ENCODE peak calls at places on chromosomes 7 and 10, in ten cellular contexts. L, S, B, A, X, M, D, K, Z and T are unnamed samples.

GRCh38 chr10:60937784-60938654 is 6.0 kb downstream of the RHOBTB1 start:
- DNase-seq in L (peak; percentile 78), S (peak; percentile 70), B (no peak), A (no peak), X (no peak), M (no peak), D (peak; percentile 53), K (no peak), Z (no peak), T (peak; percentile 67)

GRCh38 chr7:91082038-91082437 is 182.2 kb upstream of the FZD1 start:
- DNase-seq in L (peak; percentile 87), S (no peak), B (no peak), A (no peak), X (no peak), M (no peak), D (no peak), K (no peak), Z (no peak), T (peak; percentile 90)

GRCh38 chr10:87578799-87579401 is 74.2 kb downstream of the MINPP1 start:
- DNase-seq in L (no peak), S (peak; percentile 35), B (no peak), A (no peak), X (no peak), M (no peak), D (peak; percentile 29), K (peak; percentile 7), Z (no peak), T (peak; percentile 65)

GRCh38 chr7:119664601-119665000 is 608.4 kb upstream of the KCND2 start:
- DNase-seq in L (peak; percentile 79), S (peak; percentile 68), B (no peak), A (no peak), X (no peak), M (no peak), D (peak; percentile 22), K (no peak), Z (no peak), T (peak; percentile 66)

GRCh38 chr7:132488634-132489302 is 87.5 kb downstream of the PLXNA4 start:
- DNase-seq in L (peak; percentile 29), S (no peak), B (peak; percentile 16), A (peak; percentile 31), X (no peak), M (no peak), D (no peak), K (no peak), Z (no peak), T (peak; percentile 25)

GRCh38 chr10:47175181-47176080 is 124.6 kb upstream of the GDF10 start:
- DNase-seq in L (no peak), S (no peak), B (no peak), A (no peak), X (no peak), M (no peak), D (no peak), K (peak; percentile 80), Z (no peak), T (no peak)

GRCh38 chr10:5611899-5612680 is 54.3 kb downstream of the ASB13 start:
- DNase-seq in L (no peak), S (no peak), B (peak; percentile 65), A (no peak), X (no peak), M (no peak), D (no peak), K (no peak), Z (no peak), T (no peak)

GRCh38 chr10:117615649-117616048 is 73.1 kb downstream of the EMX2 start:
- DNase-seq in L (no peak), S (no peak), B (no peak), A (no peak), X (no peak), M (no peak), D (no peak), K (no peak), Z (no peak), T (no peak)

GRCh38 chr7:154598405-154598804 is 404.5 kb downstream of the PAXIP1 start:
- DNase-seq in L (no peak), S (no peak), B (no peak), A (no peak), X (no peak), M (no peak), D (no peak), K (no peak), Z (no peak), T (no peak)

GRCh38 chr7:93890041-93890463 is 501 bp downstream of the TFPI2 start:
- DNase-seq in L (peak; percentile 62), S (peak; percentile 46), B (no peak), A (no peak), X (no peak), M (no peak), D (peak; percentile 79), K (peak; percentile 67), Z (no peak), T (peak; percentile 70)

GRCh38 chr7:83835424-83835823 is 186.5 kb upstream of the SEMA3E start:
- DNase-seq in L (peak; percentile 23), S (no peak), B (no peak), A (no peak), X (no peak), M (no peak), D (no peak), K (no peak), Z (no peak), T (peak; percentile 24)

DNA sequence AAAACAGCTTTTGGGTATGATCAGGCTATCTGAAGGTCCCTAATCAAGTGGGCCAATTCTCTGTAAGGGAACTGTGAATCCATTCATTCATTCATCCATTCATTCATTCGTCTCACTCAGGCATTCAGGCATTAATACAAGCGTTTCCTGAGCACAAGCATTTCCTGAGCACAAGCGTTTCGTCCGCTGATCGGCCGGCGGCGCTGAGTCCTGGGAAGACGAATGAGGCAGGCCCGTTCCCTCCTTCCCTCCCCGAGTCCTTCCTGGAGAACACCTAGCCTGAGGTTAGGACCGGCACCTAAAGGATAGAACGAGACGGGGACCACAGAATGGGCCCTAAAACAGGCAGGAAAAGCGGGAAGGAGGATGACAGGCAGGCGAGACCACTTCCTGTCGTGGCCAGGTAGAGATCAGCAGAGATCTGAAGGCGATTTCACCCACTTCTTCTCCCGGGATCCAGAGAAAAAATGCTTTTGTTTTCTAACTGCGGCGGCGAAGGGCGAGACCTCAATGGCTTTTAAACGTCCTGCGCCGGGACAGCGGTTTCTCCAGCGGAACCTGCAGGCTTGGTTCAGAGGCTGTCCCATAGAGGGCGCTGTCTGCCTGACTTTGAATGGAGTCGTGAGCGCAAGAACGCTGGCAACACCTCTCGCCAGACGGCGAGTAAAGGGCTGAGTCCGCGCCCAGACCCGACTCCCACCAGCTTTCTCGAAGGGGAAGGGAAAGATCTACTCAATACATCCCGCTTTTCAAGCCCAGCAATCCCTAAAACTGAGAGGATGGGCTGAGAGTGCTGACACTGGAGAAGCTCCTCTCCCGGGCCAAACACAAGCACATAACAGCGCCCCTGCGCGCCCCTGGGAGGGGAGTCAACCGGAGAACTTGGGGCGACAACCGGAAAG is 2.9 kb upstream of the HMX3 start:
- DNase-seq in L (peak; percentile 50), S (peak; percentile 60), B (peak; percentile 62), A (peak; percentile 90), X (peak; percentile 70), M (peak; percentile 68), D (peak; percentile 88), K (peak; percentile 96), Z (peak; percentile 88), T (peak; percentile 87)
- H3K4me3 ChIP-seq in L (peak overlapping the region; percentile 32), S (peak overlapping the region; percentile 9), B (no peak overlapping the region), A (no peak overlapping the region), X (no peak overlapping the region), M (peak overlapping the region; percentile 15), D (peak overlapping the region; percentile 38), K (peak overlapping the region; percentile 45), Z (no peak overlapping the region), T (peak overlapping the region; percentile 50)

DNA sequence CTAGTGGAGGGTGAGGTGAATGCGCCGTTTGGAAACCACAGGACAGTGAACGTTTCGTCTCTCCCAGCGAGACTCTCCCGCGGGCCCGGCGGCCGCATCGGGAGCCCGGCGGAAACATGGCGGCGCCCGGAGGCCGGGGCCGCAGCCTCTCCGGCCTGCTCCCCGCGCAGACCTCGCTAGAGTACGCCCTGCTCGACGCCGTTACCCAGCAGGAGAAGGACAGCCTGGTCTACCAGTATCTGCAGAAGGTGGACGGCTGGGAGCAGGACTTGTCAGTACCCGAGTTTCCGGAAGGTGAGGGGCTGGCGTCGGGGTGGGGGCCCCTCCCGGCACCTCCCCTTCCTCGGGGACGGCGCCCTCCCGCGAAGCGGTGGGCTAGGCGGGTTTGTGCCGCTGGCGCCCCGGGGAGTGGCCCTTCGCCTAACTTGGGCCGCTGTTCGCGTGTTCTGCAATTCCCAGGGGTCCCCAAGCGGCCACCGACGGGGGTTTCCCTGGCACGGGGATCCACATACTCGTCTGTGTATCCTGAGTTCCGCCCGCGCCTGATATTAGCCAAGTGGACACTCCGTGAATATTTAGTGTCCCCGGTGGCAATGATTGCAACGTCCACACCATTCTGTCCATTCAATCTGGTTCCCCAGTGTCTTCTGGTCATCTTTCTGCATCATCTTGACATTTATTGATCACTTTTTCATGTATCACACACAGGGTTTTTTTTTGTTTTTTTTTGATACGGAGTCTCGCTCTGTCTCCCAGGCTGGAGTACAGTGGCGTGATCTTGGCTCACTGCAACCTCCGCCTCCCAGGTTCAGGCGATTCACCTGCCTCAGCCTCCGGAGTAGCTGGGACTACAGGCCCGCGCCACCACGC is 531 bp downstream of the NHLRC2 start:
- DNase-seq in L (peak; percentile 39), S (peak; percentile 41), B (peak; percentile 55), A (peak; percentile 39), X (peak; percentile 26), M (no peak), D (peak; percentile 62), K (peak; percentile 84), Z (peak; percentile 52), T (peak; percentile 33)
- TF ChIP-seq CTCF in L (no peak), S (peak; percentile 17), B (no peak), A (peak; percentile 30), X (no peak), M (no peak), D (no peak), K (peak; percentile 11), Z (no peak), T (no peak)

GRCh38 chr10:124612611-124613498 is 131.3 kb downstream of the FAM53B start:
- DNase-seq in L (peak; percentile 13), S (peak; percentile 18), B (no peak), A (no peak), X (no peak), M (peak; percentile 36), D (peak; percentile 14), K (peak; percentile 83), Z (no peak), T (peak; percentile 65)
- H3K4me3 ChIP-seq in L (no peak overlapping the region), S (no peak overlapping the region), B (no peak overlapping the region), A (no peak overlapping the region), X (no peak overlapping the region), M (no peak overlapping the region), D (no peak overlapping the region), K (no peak overlapping the region), Z (no peak overlapping the region), T (no peak overlapping the region)

DNA sequence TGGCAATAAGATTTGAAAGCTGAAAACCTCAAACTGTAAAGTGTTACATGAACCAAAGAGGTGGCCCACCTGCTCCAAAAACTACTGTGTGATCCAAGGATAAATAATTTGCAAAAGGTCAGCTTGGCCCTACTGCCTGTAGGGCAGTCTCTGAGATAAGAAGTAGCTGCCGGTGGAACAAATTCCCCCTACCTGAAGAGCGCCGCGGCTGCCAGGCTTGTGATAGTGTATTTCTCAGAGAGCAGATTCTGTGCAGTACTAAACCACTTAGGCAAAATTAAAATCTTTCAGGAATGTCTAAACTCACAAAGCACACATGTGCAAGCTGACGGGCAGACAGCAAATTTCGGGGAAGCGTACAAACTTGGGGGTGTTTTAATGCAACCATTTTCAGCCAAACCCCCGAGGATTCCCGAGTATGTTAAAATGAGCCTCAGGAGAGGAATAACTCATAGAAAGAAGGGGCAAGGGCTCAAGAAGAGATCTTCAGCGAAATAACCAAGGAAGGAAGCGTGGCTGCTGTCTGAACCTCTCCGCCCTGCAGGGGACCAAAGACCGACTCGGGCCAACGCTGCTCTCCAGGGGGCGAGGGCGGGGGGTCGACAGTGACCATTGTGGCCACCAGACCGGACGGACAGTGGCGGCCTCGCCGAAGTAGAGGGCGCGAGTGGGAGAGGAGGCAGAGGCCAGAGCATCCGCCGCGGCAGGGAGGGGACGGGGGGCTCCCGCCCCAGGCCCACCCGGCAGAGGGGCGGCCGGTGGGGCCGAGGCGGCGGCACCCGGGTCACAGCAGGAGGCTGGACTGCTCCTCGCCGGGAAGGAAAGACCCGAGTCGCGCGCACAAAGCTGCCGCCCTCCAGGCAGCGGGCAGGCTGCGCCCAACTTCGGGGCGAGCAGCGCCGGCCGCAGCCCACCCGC is 874 bp downstream of the HYCC1 start:
- DNase-seq in L (no peak), S (peak; percentile 18), B (no peak), A (no peak), X (no peak), M (no peak), D (no peak), K (peak; percentile 61), Z (peak; percentile 15), T (peak; percentile 22)
- TF ChIP-seq CTCF in L (no peak), S (peak; percentile 31), B (no peak), A (no peak), X (no peak), M (no peak), D (no peak), K (no peak), Z (no peak), T (peak; percentile 19)